ENCODE peak calls at places on chromosomes 16 and 17, in five cellular contexts. P is SK-N-SH, O is fibroblast of lung, R is ovary, I is MM.1S. U is an unnamed sample. For H3K27me3, the result is how much of the 10 kb centered on the place peaks cover.

GRCh38 chr17:37413875-37414519 is 7.3 kb downstream of the TADA2A start:
- DNase-seq in P (peak), O (peak), R (no peak), I (no peak), U (no peak)

GRCh38 chr17:327971-328370 is 24.6 kb downstream of the RPH3AL start:
- DNase-seq in P (no peak), O (no peak), R (no peak), I (no peak), U (no peak)

GRCh38 chr16:9311303-9311954 is 220.0 kb downstream of the HAPSTR1 start:
- DNase-seq in P (no peak), O (no peak), R (no peak), I (no peak), U (no peak)

GRCh38 chr17:41406205-41406604 is 8.8 kb upstream of the KRT31 start:
- DNase-seq in P (no peak), O (no peak), R (no peak), I (no peak), U (no peak)

GRCh38 chr17:910503-911194 is 68.9 kb downstream of the NXN start:
- DNase-seq in P (no peak), O (no peak), R (no peak), I (no peak), U (no peak)

GRCh38 chr17:79091373-79091670 is 16.7 kb downstream of the ENGASE start:
- DNase-seq in P (no peak), O (no peak), R (no peak), I (no peak), U (no peak)

GRCh38 chr17:17125136-17126084 is 80.7 kb downstream of the PLD6 start:
- DNase-seq in P (peak), O (peak), R (no peak), I (no peak), U (no peak)

GRCh38 chr17:81309140-81309858 is 14.2 kb upstream of the SLC38A10 start:
- DNase-seq in P (peak), O (peak), R (no peak), I (peak), U (peak)

GRCh38 chr16:1763521-1764511 is 7.5 kb downstream of the NME3 start:
- DNase-seq in P (peak), O (peak), R (no peak), I (no peak), U (peak)

GRCh38 chr16:424033-424622 is 1.3 kb upstream of the RAB11FIP3 start:
- DNase-seq in P (no peak), O (peak), R (peak), I (no peak), U (peak)

GRCh38 chr17:79126139-79126538 is 51.5 kb downstream of the ENGASE start:
- DNase-seq in P (peak), O (no peak), R (no peak), I (no peak), U (peak)

GRCh38 chr17:43860927-43861622 is 14.1 kb downstream of the CD300LG start:
- DNase-seq in P (no peak), O (no peak), R (peak), I (no peak), U (no peak)

GRCh38 chr17:42623732-42624596 is 14.5 kb downstream of the TUBG1 start:
- DNase-seq in P (no peak), O (no peak), R (no peak), I (no peak), U (no peak)

GRCh38 chr17:70225272-70225671 is 55.9 kb downstream of the KCNJ2 start:
- DNase-seq in P (no peak), O (no peak), R (no peak), I (no peak), U (no peak)

GRCh38 chr16:89122322-89122831 is 28.7 kb downstream of the ACSF3 start:
- DNase-seq in P (no peak), O (no peak), R (no peak), I (peak), U (no peak)

GRCh38 chr16:10509534-10510025 is 70.8 kb downstream of the EMP2 start:
- DNase-seq in P (peak), O (peak), R (peak), I (peak), U (peak)

GRCh38 chr16:84810518-84811273 is 9.1 kb upstream of the CRISPLD2 start:
- DNase-seq in P (no peak), O (peak), R (no peak), I (peak), U (no peak)

GRCh38 chr17:41464682-41465081 is 2.5 kb downstream of the KRT32 start:
- DNase-seq in P (no peak), O (peak), R (peak), I (no peak), U (no peak)

GRCh38 chr17:65366102-65366844 is 195.2 kb downstream of the AXIN2 start:
- DNase-seq in P (no peak), O (no peak), R (no peak), I (no peak), U (no peak)

GRCh38 chr17:16150251-16150859 is 65.0 kb downstream of the NCOR1 start:
- DNase-seq in P (no peak), O (peak), R (no peak), I (no peak), U (no peak)

GRCh38 chr16:64455275-64455674 is 666.6 kb downstream of the CDH11 start:
- DNase-seq in P (no peak), O (peak), R (no peak), I (no peak), U (no peak)

GRCh38 chr16:160691-161190 is 5.0 kb upstream of the HBM start:
- DNase-seq in P (no peak), O (no peak), R (no peak), I (no peak), U (no peak)

GRCh38 chr16:23124315-23124714 is 24.9 kb downstream of the USP31 start:
- DNase-seq in P (no peak), O (peak), R (no peak), I (no peak), U (no peak)

GRCh38 chr17:74960739-74961342 is 11.7 kb downstream of the HID1 start:
- DNase-seq in P (no peak), O (peak), R (no peak), I (peak), U (peak)

GRCh38 chr16:642189-643049 is 791 bp downstream of the MCRIP2 start:
- DNase-seq in P (peak), O (no peak), R (peak), I (peak), U (peak)

GRCh38 chr17:49577978-49578893 is 2.6 kb downstream of the NXPH3 start:
- DNase-seq in P (peak), O (no peak), R (no peak), I (no peak), U (no peak)

GRCh38 chr16:2779978-2780898 is 3.2 kb upstream of the ELOB start:
- DNase-seq in P (no peak), O (no peak), R (no peak), I (no peak), U (no peak)

GRCh38 chr16:28531777-28532744 is 6.7 kb downstream of the NUPR1 start:
- DNase-seq in P (no peak), O (peak), R (no peak), I (no peak), U (no peak)

GRCh38 chr16:1871974-1872635 is at the start of gene MEIOB:
- DNase-seq in P (peak), O (no peak), R (no peak), I (no peak), U (peak)

GRCh38 chr17:51029568-51030463 is 90.9 kb downstream of the SPAG9 start:
- DNase-seq in P (no peak), O (peak), R (no peak), I (peak), U (no peak)

GRCh38 chr17:3754066-3754457 is 30.4 kb downstream of the HASPIN start:
- DNase-seq in P (no peak), O (no peak), R (no peak), I (no peak), U (no peak)

GRCh38 chr17:17186051-17186450 is 20.1 kb downstream of the PLD6 start:
- DNase-seq in P (no peak), O (no peak), R (no peak), I (no peak), U (no peak)

GRCh38 chr16:81130126-81130525 is 33.9 kb upstream of the GCSH start:
- DNase-seq in P (no peak), O (no peak), R (no peak), I (no peak), U (no peak)
- H3K27me3 ChIP-seq in P (under half), O (under half), R (under half), I (under half), U (under half)

GRCh38 chr16:12340151-12340733 is 363.7 kb downstream of the SNX29 start:
- DNase-seq in P (no peak), O (peak), R (no peak), I (peak), U (no peak)
- TF ChIP-seq CTCF in P (peak), O (peak), R (no peak), I (peak), U (peak)

GRCh38 chr17:29618272-29619065 is 4.2 kb downstream of the CORO6 start:
- DNase-seq in P (no peak), O (no peak), R (no peak), I (no peak), U (no peak)
- H3K27me3 ChIP-seq in P (under half), O (under half), R (under half), I (under half), U (under half)

GRCh38 chr17:67713169-67713568 is 4.6 kb upstream of the NOL11 start:
- DNase-seq in P (no peak), O (no peak), R (no peak), I (no peak), U (no peak)

GRCh38 chr17:67717192-67717623 is 528 bp upstream of the NOL11 start:
- DNase-seq in P (no peak), O (no peak), R (no peak), I (no peak), U (no peak)

GRCh38 chr17:67717624-67718324 is at the start of gene NOL11:
- DNase-seq in P (peak), O (peak), R (peak), I (peak), U (peak)

GRCh38 chr17:67716405-67716798 is 1.3 kb upstream of the NOL11 start:
- DNase-seq in P (no peak), O (no peak), R (no peak), I (no peak), U (no peak)

GRCh38 chr17:67718325-67718941 is 697 bp downstream of the NOL11 start:
- DNase-seq in P (peak), O (peak), R (no peak), I (peak), U (peak)
- TF ChIP-seq CTCF in P (no peak), O (no peak), R (no peak), I (no peak), U (no peak)

GRCh38 chr16:77433146-77433545 is 1.7 kb downstream of the ADAMTS18 start:
- DNase-seq in P (no peak), O (no peak), R (no peak), I (no peak), U (no peak)

GRCh38 chr16:77434022-77434364 is 841 bp downstream of the ADAMTS18 start:
- DNase-seq in P (no peak), O (no peak), R (no peak), I (no peak), U (no peak)

GRCh38 chr16:77437859-77438258 is 3.0 kb upstream of the ADAMTS18 start:
- DNase-seq in P (no peak), O (peak), R (no peak), I (no peak), U (no peak)

GRCh38 chr16:77434365-77435239 is at the start of gene ADAMTS18:
- DNase-seq in P (peak), O (no peak), R (no peak), I (no peak), U (no peak)

DNA sequence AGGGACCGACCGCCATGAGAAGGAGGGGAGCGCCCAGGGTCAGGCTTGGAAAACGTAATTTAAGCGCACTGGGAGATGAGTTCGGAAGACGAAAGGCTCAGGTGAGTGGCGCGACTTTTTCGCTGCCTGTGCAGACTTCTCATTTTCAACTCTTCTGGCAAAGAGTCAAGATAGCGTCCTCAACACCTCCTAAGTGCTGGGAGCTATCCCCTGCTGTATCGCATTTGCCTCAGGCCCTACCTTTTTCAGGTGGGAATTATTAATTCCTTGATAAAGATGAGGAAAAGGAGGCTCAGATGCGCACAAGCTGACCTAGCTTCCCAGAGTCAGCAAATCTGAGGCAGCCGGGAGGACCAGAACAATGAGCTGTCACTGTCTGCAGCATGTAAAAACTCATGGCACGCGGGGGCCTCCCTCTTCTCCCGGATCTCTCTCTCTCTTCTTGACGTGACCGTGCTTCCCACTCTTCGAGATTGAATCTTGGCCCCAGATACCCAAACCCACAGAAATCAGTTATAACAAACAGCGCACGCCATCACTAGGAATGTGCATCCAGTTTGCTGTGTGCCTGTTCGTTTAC is 496 bp upstream of the ADAMTS18 start:
- DNase-seq in P (no peak), O (no peak), R (no peak), I (no peak), U (no peak)
- H3K27me3 ChIP-seq in P (under half), O (under half), R (under half), I (under half), U (under half)

GRCh38 chr17:60640503-60640902 is 37.1 kb upstream of the BCAS3 start:
- DNase-seq in P (no peak), O (peak), R (no peak), I (no peak), U (no peak)
- TF ChIP-seq CTCF in P (peak), O (peak), R (no peak), I (peak), U (peak)

GRCh38 chr16:73052441-73053030 is 4.6 kb upstream of the ZFHX3 start:
- DNase-seq in P (no peak), O (peak), R (no peak), I (no peak), U (no peak)
- H3K27me3 ChIP-seq in P (under half), O (under half), R (under half), I (under half), U (under half)

DNA sequence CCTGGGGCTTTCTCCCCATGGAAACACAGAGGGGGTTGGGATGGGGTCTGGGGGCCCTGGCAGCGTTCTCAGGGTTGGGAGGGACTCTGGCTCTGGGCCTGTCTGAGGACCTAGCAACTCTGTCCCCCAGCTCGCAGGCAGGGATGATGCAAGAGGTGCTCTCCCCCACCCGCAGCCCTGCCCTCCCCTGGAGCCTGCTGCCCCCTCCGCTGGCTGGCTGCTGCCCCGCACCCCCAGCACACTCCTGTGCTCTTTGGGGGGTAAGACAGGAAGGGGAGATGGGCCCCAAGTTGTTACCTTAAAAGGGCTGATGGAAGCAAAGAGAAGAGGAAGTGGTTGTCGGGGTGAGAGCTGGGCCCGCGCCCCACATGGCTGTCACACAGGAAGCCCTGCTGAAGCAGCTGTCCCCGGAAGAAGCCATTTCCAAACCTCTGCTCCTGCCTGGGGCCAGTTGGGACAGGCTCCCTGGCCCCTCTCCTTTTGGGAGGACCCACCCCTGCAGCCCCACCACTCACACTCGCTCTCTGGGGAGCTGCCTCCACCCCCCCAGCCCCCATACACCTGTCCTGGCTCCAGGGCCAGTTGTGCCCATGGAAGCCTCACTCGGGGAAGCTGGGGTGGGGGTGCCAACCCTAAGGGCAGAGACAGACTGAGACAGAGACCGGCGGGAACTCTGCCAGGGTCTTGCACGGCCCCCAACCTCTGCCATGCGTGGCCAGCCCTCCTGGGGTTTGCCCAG is 2.5 kb downstream of the CORO1A start:
- DNase-seq in P (peak), O (no peak), R (no peak), I (peak), U (no peak)
- TF ChIP-seq CTCF in P (no peak), O (no peak), R (no peak), I (no peak), U (no peak)

GRCh38 chr17:38585805-38586529 is 19.8 kb downstream of the SRCIN1 start:
- DNase-seq in P (no peak), O (no peak), R (no peak), I (no peak), U (no peak)
- H3K27me3 ChIP-seq in P (under half), O (under half), R (under half), I (half or more), U (under half)

DNA sequence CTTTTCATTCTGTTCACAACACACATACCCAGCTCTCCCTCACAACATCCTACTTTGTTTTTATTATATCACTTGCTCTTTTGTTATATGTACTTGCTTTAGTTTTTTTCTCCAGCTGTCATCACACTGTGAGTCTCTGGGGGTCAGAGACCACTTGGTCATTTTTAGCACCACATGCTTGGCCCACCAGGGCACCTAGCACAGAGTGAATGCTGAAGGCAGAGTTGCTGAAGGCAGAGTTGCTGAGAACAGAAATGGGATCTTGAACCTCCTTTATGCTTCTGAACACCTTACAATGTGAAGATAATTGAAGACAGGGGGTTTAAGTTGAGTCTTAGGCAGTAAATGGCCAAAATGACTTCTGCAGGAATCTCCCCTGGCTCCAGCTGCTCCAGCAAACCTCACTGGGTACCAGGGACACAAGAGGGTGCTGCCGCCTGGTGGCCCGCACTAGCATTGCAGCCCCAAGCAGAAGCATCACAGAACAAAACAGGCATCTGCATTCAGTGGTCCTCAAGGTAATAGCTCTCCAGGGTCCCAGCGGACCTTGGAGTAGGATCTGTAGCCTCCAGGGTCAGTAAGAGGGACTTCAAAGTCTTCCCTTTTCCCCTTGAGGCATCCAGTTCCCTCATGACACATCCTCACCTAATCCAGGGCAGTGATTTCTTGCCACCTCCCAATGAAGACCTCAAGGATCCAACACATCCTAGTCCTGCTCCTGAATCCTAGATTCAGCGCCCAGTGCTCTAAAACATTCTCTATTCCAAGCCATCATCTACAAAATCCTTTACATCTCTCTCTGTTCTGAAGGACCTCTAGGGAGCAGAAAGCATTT is 1972.6 kb downstream of the TP53TG3F start:
- DNase-seq in P (peak), O (no peak), R (no peak), I (peak), U (peak)
- TF ChIP-seq CTCF in P (peak), O (peak), R (no peak), I (peak), U (peak)